ENCODE peak calls at places on chromosomes 13 and 19, in six cellular contexts. L, O, U, R, W and T are unnamed samples. For H3K27me3, the result is how much of the 10 kb centered on the place peaks cover.

GRCh38 chr13:94400874-94401273 is 78.6 kb downstream of the DCT start:
- DNase-seq in O (no peak), L (no peak), U (no peak), W (no peak), R (no peak), T (no peak)

GRCh38 chr19:47729799-47730520 is 15.4 kb upstream of the NOP53 start:
- DNase-seq in W (no peak), L (peak), U (peak), O (peak), R (peak), T (peak)

GRCh38 chr19:1254081-1254527 is 5.7 kb downstream of the MIDN start:
- DNase-seq in O (peak), R (peak), L (no peak), W (no peak), U (peak), T (no peak)

GRCh38 chr13:69704311-69704710 is 403.3 kb upstream of the ATXN8OS start:
- DNase-seq in U (no peak), R (no peak), L (no peak), O (no peak), W (no peak), T (no peak)

GRCh38 chr13:36975172-36975571 is 24.0 kb downstream of the ALG5 start:
- DNase-seq in U (no peak), R (no peak), O (no peak), W (no peak), L (peak), T (no peak)

GRCh38 chr19:8451377-8451776 is 6.6 kb downstream of the HNRNPM start:
- DNase-seq in L (no peak), U (no peak), W (no peak), R (no peak), O (no peak), T (no peak)

GRCh38 chr13:113519556-113519955 is 29.0 kb upstream of the DCUN1D2 start:
- DNase-seq in O (no peak), R (no peak), U (no peak), L (no peak), W (no peak), T (no peak)

GRCh38 chr13:41028051-41028450 is 8.9 kb upstream of the ELF1 start:
- DNase-seq in W (no peak), O (no peak), R (no peak), L (no peak), U (no peak), T (no peak)

GRCh38 chr13:21833921-21834320 is 163.0 kb downstream of the FGF9 start:
- DNase-seq in W (no peak), O (no peak), U (no peak), R (no peak), L (no peak), T (no peak)

GRCh38 chr19:52188822-52189744 is 769 bp upstream of the PPP2R1A start:
- DNase-seq in W (peak), O (peak), R (no peak), U (peak), L (peak), T (peak)

GRCh38 chr19:19067276-19068072 is 3.7 kb downstream of the SLC25A42 start:
- DNase-seq in L (no peak), W (no peak), R (no peak), U (peak), O (no peak), T (no peak)

GRCh38 chr13:32261567-32261966 is 53.6 kb downstream of the ZAR1L start:
- DNase-seq in R (peak), L (no peak), U (peak), W (no peak), O (peak), T (no peak)

GRCh38 chr13:102707465-102707864 is 12.6 kb upstream of the METTL21C start:
- DNase-seq in O (no peak), U (no peak), W (no peak), L (no peak), R (no peak), T (no peak)

GRCh38 chr13:73676550-73677040 is 457.6 kb downstream of the KLF12 start:
- DNase-seq in L (no peak), O (no peak), U (no peak), W (no peak), R (no peak), T (no peak)

GRCh38 chr19:4197625-4198466 is 15.4 kb downstream of the ANKRD24 start:
- DNase-seq in W (no peak), O (no peak), U (no peak), L (peak), R (no peak), T (no peak)

DNA sequence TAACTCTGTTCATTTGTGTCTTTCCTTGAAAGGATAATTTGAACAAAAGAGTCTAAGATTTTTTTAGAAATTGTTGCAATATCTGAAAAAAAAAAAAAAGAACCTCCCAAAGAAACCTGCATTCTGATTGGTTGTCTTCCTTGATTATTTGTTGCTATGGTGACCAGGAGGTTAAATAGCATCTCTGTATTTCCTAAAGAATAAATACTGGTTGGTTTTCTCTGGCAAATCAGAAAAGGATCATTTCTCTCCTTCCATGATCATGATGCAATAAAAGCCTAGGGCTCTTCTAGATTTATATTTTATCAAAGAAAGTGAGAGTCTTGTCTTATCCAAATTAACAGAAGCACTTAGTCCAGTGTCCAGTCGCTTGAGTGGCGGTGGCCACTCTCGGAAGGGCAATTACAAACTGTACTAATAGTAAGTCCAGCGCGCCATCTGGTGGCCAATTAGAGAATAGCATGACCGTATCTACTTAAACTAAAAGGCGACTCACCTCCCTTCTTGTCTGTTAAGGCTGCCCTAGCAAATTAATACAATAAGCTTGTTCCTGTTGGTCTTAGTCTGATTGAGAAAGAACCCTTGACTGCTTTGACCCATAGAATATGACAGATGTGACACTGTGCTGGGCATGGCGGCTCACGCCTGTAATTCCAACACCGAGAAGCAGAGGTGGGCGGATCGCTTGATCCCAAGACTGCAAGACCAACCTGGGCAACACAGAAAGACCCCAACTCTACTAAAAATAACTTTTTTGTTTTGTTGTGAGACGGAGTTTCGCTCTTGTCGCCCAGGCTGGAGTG is 47.0 kb upstream of the PNMA8B start:
- DNase-seq in U (peak), R (peak), W (peak), O (peak), L (peak), T (peak)
- H3K27ac ChIP-seq in U (no peak), R (no peak), W (no peak), O (no peak), L (no peak), T (no peak)

GRCh38 chr19:53942001-53942786 is 20.5 kb upstream of the CACNG8 start:
- DNase-seq in U (no peak), O (no peak), R (no peak), L (peak), W (no peak), T (peak)

GRCh38 chr19:53944933-53945332 is 17.8 kb upstream of the CACNG8 start:
- DNase-seq in L (no peak), W (no peak), R (no peak), O (no peak), U (no peak), T (no peak)

GRCh38 chr19:53945441-53945840 is 17.3 kb upstream of the CACNG8 start:
- DNase-seq in R (no peak), W (no peak), L (peak), O (no peak), U (no peak), T (no peak)

GRCh38 chr19:53945998-53946397 is 16.7 kb upstream of the CACNG8 start:
- DNase-seq in O (no peak), R (no peak), L (no peak), W (no peak), U (no peak), T (no peak)

DNA sequence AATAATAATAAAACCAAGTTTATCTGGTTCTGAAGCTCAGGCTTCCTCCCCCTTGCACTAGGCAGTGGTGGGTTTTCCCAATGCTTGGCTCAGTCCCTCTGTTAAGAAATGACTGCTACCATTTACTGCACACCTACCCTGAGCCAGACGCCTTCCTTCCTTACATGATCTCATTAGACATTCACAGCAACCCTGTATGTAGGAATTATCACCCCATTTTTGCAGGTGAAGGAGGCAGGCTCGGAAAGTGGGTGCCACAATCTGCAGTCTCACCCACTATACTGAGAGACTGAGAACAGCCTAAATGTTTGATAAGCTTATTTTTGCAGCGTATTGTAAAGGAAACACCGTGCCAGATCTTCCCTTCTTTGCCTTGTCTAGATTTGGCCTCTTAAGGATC is 18.3 kb upstream of the CACNG8 start:
- DNase-seq in L (no peak), U (no peak), W (no peak), R (no peak), O (no peak), T (no peak)
- H3K27me3 ChIP-seq in L (under half), U (under half), W (under half), R (under half), O (under half), T (under half)

GRCh38 chr19:21604941-21605548 is 99.6 kb downstream of the ZNF429 start:
- DNase-seq in U (no peak), O (peak), L (no peak), W (no peak), R (no peak), T (peak)
- H3K27ac ChIP-seq in U (peak), O (peak), L (no peak), W (peak), R (peak), T (peak)

GRCh38 chr19:55440411-55441105 is 2.5 kb downstream of the SHISA7 start:
- DNase-seq in W (no peak), L (peak), U (no peak), O (no peak), R (no peak), T (no peak)

GRCh38 chr19:55443045-55443823 is at the start of gene SHISA7:
- DNase-seq in U (no peak), O (no peak), W (no peak), L (peak), R (no peak), T (no peak)

GRCh38 chr19:55442372-55443044 is 592 bp downstream of the SHISA7 start:
- DNase-seq in R (no peak), U (no peak), O (no peak), W (no peak), L (peak), T (no peak)

GRCh38 chr19:55441319-55441691 is 1.8 kb downstream of the SHISA7 start:
- DNase-seq in O (no peak), R (no peak), W (no peak), L (peak), U (no peak), T (no peak)

GRCh38 chr19:55441692-55442321 is 1.3 kb downstream of the SHISA7 start:
- DNase-seq in R (no peak), L (peak), U (no peak), O (no peak), W (no peak), T (no peak)
- H3K27me3 ChIP-seq in R (under half), L (half or more), U (under half), O (half or more), W (half or more), T (under half)

GRCh38 chr13:24511824-24512207 is 762 bp downstream of the PARP4 start:
- DNase-seq in U (no peak), W (no peak), R (no peak), L (no peak), O (no peak), T (no peak)
- H3K27ac ChIP-seq in U (peak), W (peak), R (peak), L (peak), O (peak), T (peak)

DNA sequence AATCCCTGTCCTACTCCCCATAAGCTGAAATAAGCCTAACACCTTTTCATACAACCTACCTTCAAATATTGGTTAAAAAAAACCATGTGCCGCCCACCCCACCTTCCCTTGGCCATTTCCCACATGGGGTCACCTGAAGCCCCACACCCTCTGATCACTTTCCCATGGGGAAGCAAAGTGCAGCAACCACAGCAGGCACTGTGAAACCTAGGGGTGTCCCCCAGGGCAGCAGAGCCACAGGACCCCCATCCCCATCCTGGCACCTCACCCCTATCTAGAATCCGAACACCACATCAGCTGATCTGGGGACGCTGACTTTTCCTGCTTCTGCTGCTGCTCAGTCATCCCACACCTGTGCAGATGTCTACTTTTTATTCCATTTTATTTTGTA is 19.9 kb downstream of the CEACAM21 start:
- DNase-seq in L (no peak), O (no peak), R (no peak), U (no peak), W (no peak), T (no peak)
- H3K27me3 ChIP-seq in L (under half), O (under half), R (under half), U (under half), W (under half), T (under half)